ENCODE peak calls at places on chromosomes 16 and 17, in five cellular contexts. Q, V, U, A and D are unnamed samples.

GRCh38 chr16:66641387-66641786 is 36.9 kb downstream of the CMTM3 start:
- DNase-seq in V (no peak), U (no peak), Q (no peak), A (no peak), D (no peak)

GRCh38 chr16:47139561-47140185 is 4.1 kb downstream of the NETO2 start:
- DNase-seq in U (no peak), Q (peak), V (peak), A (no peak), D (no peak)

GRCh38 chr16:88855736-88856121 is 1.0 kb downstream of the GALNS start:
- DNase-seq in Q (no peak), A (no peak), V (no peak), U (no peak), D (no peak)

GRCh38 chr16:70267516-70267915 is 15.8 kb upstream of the EXOSC6 start:
- DNase-seq in A (peak), U (peak), V (peak), Q (peak), D (peak)

GRCh38 chr17:14201087-14201486 is 35.6 kb downstream of the CDRT15 start:
- DNase-seq in Q (no peak), U (no peak), A (no peak), V (peak), D (no peak)

GRCh38 chr17:4498461-4499397 is at the start of gene SPNS2:
- DNase-seq in V (peak), U (peak), A (peak), Q (peak), D (peak)

GRCh38 chr16:17381784-17382183 is 89.0 kb downstream of the XYLT1 start:
- DNase-seq in V (no peak), U (no peak), A (no peak), Q (no peak), D (no peak)

GRCh38 chr17:2853111-2853721 is 57.0 kb downstream of the RAP1GAP2 start:
- DNase-seq in Q (peak), U (peak), V (peak), A (peak), D (no peak)

GRCh38 chr17:35002876-35003551 is 22.7 kb downstream of the LIG3 start:
- DNase-seq in U (no peak), A (peak), V (peak), Q (peak), D (no peak)

GRCh38 chr17:63558441-63558840 is 8.2 kb downstream of the DCAF7 start:
- DNase-seq in Q (no peak), U (no peak), A (no peak), V (no peak), D (no peak)

GRCh38 chr16:80991792-80992430 is 14.8 kb downstream of the CMC2 start:
- DNase-seq in U (no peak), V (no peak), Q (no peak), A (no peak), D (no peak)

GRCh38 chr17:38469875-38470274 is 41.6 kb downstream of the ARHGAP23 start:
- DNase-seq in U (no peak), A (no peak), Q (no peak), V (peak), D (no peak)

GRCh38 chr17:33014751-33015150 is 23.1 kb downstream of the SPACA3 start:
- DNase-seq in A (no peak), V (no peak), U (no peak), Q (no peak), D (no peak)
- TF ChIP-seq CTCF in A (no peak), V (no peak), U (no peak), Q (no peak), D (no peak)

DNA sequence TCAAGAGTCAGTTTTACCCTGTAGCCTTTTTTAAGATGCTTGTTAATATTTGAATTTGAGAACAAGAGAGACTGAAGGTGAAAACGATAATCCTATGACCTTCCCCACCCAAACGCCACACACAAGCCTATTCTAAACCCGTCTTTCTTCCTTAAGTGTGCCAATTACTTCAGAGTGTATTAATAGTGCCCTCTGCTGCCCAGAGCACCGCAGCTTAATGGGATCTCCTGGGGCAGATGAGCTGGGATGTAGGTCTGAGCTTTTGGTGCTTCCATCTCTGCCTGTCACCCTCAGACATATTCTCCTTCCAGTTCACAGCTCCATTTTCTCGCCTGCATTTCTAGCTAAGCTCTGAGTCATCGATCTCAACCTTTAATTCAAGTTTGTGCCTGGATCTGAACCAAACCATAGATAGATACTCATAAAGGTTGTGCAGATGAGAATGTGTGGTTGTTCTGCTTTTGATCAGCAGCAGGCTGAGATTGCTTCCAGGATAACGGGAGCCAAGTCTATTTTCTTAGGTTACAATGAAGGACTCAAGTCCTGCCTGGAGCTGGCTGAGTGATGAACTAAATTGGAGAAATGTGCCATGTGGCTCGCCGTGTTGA is 46.4 kb upstream of the CDH13 start:
- DNase-seq in U (peak), A (peak), Q (peak), V (peak), D (no peak)
- TF ChIP-seq CTCF in U (peak), A (peak), Q (peak), V (no peak), D (peak)

DNA sequence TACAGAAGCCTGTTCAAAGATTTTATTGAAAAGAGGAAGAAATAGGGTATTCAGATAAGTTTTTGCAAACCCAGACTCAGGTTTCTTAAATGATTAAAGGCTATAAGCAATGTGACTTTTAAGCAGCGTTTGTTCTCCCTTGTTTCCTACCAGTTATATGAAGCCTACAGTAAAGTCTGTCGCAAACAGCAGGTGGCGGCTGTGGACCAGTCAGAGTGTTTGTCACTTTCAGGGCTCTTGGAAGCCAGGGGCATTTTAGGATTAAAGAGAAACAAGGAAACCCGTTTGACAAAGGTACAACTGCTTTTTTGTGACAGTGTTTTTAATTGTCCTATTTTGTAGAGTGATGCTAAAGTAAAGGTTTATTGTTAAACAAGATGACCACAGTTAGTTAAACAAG is 7.7 kb upstream of the RARA start:
- DNase-seq in A (peak), Q (no peak), V (no peak), U (no peak), D (no peak)
- TF ChIP-seq CTCF in A (peak), Q (peak), V (no peak), U (peak), D (peak)

GRCh38 chr16:84175351-84176081 is 11.3 kb downstream of the TAF1C start:
- DNase-seq in A (peak), U (peak), V (peak), Q (peak), D (peak)
- TF ChIP-seq CTCF in A (peak), U (peak), V (peak), Q (peak), D (peak)

DNA sequence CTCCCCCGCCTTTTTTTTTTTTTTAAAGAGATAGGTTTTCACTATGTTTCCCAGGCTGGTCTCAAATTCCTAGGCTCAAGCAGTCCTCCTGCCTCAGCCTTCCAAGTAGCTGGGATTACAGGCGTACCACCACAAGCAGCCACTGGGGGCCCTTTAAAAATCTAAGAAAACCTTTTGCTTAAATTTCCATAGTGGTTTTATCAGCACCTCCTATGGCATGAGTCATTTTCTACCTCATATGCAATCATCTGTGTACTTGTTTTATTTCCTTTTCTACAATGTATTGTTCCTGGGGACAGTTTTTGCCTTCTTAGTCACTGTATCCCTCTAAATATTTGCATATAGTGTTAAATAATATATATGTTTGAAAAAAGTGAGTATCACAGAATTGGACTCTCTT is 29.2 kb downstream of the GNA13 start:
- DNase-seq in V (peak), Q (peak), A (peak), U (no peak), D (peak)
- TF ChIP-seq CTCF in V (peak), Q (peak), A (peak), U (peak), D (peak)

DNA sequence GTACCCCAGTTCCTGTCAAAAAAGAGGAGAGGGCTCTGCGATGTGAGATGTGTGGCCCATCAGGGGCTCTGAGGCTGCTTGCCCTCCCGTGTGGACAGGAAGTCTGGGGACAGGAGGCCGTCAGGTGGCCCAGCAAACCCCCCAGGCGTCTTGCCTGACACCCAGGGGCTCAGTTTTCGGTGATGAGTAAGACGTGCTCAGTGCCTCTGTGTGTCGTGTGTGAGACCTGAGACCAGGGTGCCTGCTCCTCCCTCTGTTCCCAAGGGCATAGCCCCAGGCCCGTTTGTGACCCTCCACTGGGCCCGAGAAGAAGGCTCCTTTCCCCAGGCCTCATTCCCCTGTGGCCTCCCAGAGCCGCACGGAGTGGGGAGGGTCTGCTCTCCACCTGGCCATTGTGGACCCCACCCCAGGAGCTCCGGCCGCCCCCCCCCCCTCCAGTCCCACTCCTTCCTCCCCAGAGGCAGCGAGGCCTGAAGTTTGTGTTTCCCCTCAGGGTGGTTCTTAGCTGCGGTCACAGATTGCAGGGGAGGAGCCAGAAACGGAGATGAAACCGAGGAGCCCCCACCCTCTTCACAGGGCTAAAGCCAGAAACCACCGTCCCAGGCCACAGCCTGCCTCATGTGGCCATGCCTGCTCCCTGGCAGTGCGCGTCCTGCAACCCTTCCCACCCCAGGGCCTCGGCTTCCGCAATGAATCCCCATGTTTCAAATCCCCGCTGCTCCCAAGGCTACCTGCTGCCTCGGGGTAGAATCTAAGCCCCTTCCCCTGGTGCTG is 4.9 kb upstream of the ACTG1 start:
- DNase-seq in Q (no peak), U (peak), A (no peak), V (peak), D (no peak)
- TF ChIP-seq CTCF in Q (no peak), U (peak), A (no peak), V (no peak), D (no peak)

DNA sequence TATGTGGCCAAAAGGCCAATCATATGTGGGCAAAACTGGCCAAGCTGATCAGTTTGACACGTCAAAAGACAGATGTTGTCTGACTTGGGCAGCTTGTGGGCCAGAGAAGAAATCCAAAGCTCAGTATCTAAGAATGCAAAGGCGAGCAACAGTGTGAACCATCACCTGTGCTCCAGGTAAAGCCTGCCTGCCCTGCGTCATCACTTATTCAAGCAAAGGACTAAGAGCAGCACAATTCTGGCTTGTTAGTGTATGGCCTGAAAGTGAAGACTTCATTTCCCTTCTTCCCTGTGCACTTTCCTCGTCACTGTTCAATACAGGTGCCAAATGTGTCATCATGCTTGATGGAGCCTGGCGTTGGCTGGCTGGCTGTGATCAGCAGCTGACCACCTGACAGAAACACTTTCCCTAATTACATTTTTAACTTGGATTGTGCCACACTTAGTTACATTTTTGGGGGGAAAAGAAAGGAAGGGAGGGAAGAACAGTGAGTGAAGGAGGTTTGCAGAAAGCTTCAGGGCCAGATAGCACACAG is 4.7 kb downstream of the FAM20A start:
- DNase-seq in A (no peak), U (no peak), V (no peak), Q (no peak), D (no peak)
- TF ChIP-seq CTCF in A (no peak), U (no peak), V (no peak), Q (no peak), D (no peak)

DNA sequence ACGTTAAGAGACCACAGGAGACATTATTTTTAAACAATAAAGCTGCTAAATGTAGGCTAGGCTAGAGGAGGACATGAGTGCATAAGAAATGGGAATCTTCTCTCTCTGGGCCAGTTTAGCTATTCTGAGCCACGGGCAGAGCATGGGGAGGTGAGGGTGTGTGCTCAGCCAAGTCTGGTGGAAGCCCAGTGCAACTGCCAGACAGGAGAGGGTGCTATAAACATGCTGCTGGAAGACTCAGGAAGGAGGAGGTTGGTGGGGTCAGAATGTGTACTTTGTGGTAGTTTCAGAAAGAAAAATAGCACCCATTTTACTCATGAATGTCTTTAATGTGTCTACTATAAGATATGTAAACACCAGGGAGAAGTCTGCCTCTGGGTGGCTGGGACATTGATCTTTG is 5.9 kb upstream of the SDK2 start:
- DNase-seq in U (peak), V (no peak), Q (peak), A (peak), D (no peak)
- TF ChIP-seq CTCF in U (peak), V (no peak), Q (peak), A (peak), D (peak)

DNA sequence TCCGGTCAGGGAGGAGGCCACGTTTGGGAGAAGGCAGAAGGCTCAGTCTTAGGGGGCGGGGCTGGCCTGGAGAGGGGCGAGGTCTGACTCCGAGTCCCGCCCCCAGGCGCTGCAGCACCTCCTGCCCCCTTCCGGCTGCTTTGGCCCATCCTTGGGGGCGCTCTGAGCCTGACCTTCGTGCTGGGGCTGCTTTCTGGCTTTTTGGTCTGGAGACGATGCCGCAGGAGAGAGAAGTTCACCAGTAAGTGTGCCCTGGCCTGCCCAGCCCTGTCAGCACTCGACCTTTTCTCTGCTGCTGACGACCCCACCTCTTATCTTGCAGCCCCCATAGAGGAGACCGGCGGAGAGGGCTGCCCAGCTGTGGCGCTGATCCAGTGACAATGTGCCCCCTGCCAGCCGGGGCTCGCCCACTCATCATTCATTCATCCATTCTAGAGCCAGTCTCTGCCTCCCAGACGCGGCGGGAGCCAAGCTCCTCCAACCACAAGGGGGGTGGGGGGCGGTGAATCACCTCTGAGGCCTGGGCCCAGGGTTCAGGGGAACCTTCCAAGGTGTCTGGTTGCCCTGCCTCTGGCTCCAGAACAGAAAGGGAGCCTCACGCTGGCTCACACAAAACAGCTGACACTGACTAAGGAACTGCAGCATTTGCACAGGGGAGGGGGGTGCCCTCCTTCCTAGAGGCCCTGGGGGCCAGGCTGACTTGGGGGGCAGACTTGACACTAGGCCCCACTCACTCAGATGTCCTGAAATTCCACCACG is 1.5 kb downstream of the TNFRSF12A start:
- DNase-seq in V (peak), Q (peak), A (peak), U (peak), D (peak)
- TF ChIP-seq CTCF in V (peak), Q (peak), A (no peak), U (peak), D (peak)

GRCh38 chr17:75487351-75488070 is 27.8 kb downstream of the CASKIN2 start:
- DNase-seq in Q (no peak), A (no peak), V (no peak), U (peak), D (no peak)
- TF ChIP-seq CTCF in Q (no peak), A (no peak), V (no peak), U (peak), D (no peak)